ENCODE peak calls at places on chromosomes 16 and 17, in six cellular contexts. C is SK-MEL-5, J is globus pallidus, L is H54, A is astrocyte of the spinal cord, O is EH. N is an unnamed sample.

GRCh38 chr16:2471016-2471652 is at the start of gene NTN3:
- DNase-seq in A (no peak), C (no peak), O (no peak), J (no peak), L (no peak), N (no peak)

GRCh38 chr17:39240631-39241030 is 14.9 kb upstream of the STAC2 start:
- DNase-seq in L (no peak), O (no peak), A (no peak), C (no peak), J (no peak), N (no peak)

GRCh38 chr16:64408699-64409098 is 713.2 kb downstream of the CDH11 start:
- DNase-seq in O (no peak), L (no peak), C (peak), J (no peak), A (no peak), N (no peak)

GRCh38 chr16:24381470-24382118 is 125.5 kb downstream of the CACNG3 start:
- DNase-seq in A (no peak), J (no peak), O (no peak), L (no peak), C (no peak), N (no peak)

GRCh38 chr17:73278465-73279453 is 17.1 kb upstream of the CPSF4L start:
- DNase-seq in L (no peak), J (no peak), A (no peak), O (peak), C (no peak), N (no peak)

GRCh38 chr16:19513377-19514053 is 8.4 kb downstream of the GDE1 start:
- DNase-seq in A (no peak), J (peak), C (no peak), L (no peak), O (no peak), N (peak)

GRCh38 chr17:27575912-27576252 is 55.1 kb upstream of the LGALS9 start:
- DNase-seq in L (no peak), A (no peak), J (no peak), C (no peak), O (no peak), N (no peak)

GRCh38 chr17:69373069-69373468 is 41.4 kb upstream of the MAP2K6 start:
- DNase-seq in L (no peak), C (no peak), O (no peak), A (no peak), J (no peak), N (no peak)

GRCh38 chr17:2905697-2906595 is 109.7 kb downstream of the RAP1GAP2 start:
- DNase-seq in A (no peak), J (no peak), C (no peak), L (no peak), O (no peak), N (no peak)

GRCh38 chr17:51703364-51704341 is 443.3 kb downstream of the UTP18 start:
- DNase-seq in J (no peak), O (peak), L (peak), C (no peak), A (peak), N (no peak)

GRCh38 chr17:56176101-56176500 is 22.8 kb downstream of the ANKFN1 start:
- DNase-seq in A (peak), J (no peak), O (peak), C (no peak), L (no peak), N (no peak)

GRCh38 chr17:29622337-29623282 is at the start of gene CORO6:
- DNase-seq in L (no peak), J (peak), C (no peak), O (peak), A (peak), N (peak)

GRCh38 chr17:77471984-77472836 is 331.4 kb downstream of the SEC14L1 start:
- DNase-seq in L (no peak), J (peak), C (peak), A (peak), O (peak), N (peak)

GRCh38 chr16:81483970-81484595 is 39.5 kb downstream of the CMIP start:
- DNase-seq in O (no peak), C (no peak), A (no peak), L (no peak), J (no peak), N (no peak)

GRCh38 chr16:77669057-77669456 is 53.3 kb upstream of the NUDT7 start:
- DNase-seq in L (no peak), A (no peak), J (no peak), C (no peak), O (no peak), N (no peak)

GRCh38 chr16:85346404-85347212 is 234.3 kb upstream of the CIBAR2 start:
- DNase-seq in C (no peak), O (no peak), A (no peak), J (no peak), L (no peak), N (no peak)

GRCh38 chr17:20278805-20279204 is 188.5 kb downstream of the LGALS9B start:
- DNase-seq in A (no peak), C (no peak), L (no peak), J (no peak), O (peak), N (no peak)

GRCh38 chr17:33871720-33872535 is 383.2 kb upstream of the CCL2 start:
- DNase-seq in J (no peak), A (peak), C (no peak), O (peak), L (peak), N (no peak)

GRCh38 chr17:48954300-48954755 is 9.7 kb upstream of the SNF8 start:
- DNase-seq in J (no peak), C (peak), O (peak), A (peak), L (no peak), N (peak)

GRCh38 chr16:67441289-67441753 is 10.4 kb downstream of the HSD11B2 start:
- DNase-seq in J (peak), C (no peak), O (no peak), L (no peak), A (no peak), N (no peak)

GRCh38 chr16:27843800-27844199 is 219.7 kb downstream of the GSG1L start:
- DNase-seq in A (no peak), J (no peak), O (no peak), L (no peak), C (peak), N (no peak)

GRCh38 chr16:87930456-87930855 is 5.9 kb downstream of the CA5A start:
- DNase-seq in J (no peak), O (no peak), C (peak), A (no peak), L (no peak), N (peak)

GRCh38 chr16:51164167-51164566 is 13.1 kb upstream of the SALL1 start:
- DNase-seq in L (no peak), A (peak), C (no peak), J (no peak), O (peak), N (no peak)

GRCh38 chr16:24745791-24746190 is 16.3 kb downstream of the TNRC6A start:
- DNase-seq in J (no peak), A (no peak), L (no peak), C (no peak), O (no peak), N (no peak)

GRCh38 chr17:34756670-34757021 is 177.3 kb downstream of the TMEM132E start:
- DNase-seq in O (peak), C (no peak), J (no peak), L (no peak), A (no peak), N (no peak)

GRCh38 chr17:80738406-80738805 is 193.8 kb downstream of the RPTOR start:
- DNase-seq in J (no peak), O (no peak), C (no peak), L (no peak), A (no peak), N (no peak)

GRCh38 chr17:56866496-56866895 is 32.5 kb downstream of the DGKE start:
- DNase-seq in O (no peak), J (no peak), L (no peak), C (peak), A (no peak), N (peak)

GRCh38 chr16:27470567-27471431 is 68.8 kb downstream of the IL21R start:
- DNase-seq in L (peak), C (no peak), A (peak), J (no peak), O (peak), N (peak)

GRCh38 chr17:81471804-81472456 is 40.7 kb downstream of the ACTG1 start:
- DNase-seq in L (peak), C (peak), A (peak), J (peak), O (peak), N (peak)

GRCh38 chr16:85286066-85286712 is 173.9 kb upstream of the CIBAR2 start:
- DNase-seq in A (peak), L (no peak), O (peak), J (peak), C (no peak), N (peak)

GRCh38 chr16:73890524-73891500 is 405.8 kb upstream of the PSMD7 start:
- DNase-seq in C (no peak), L (no peak), O (no peak), J (no peak), A (no peak), N (peak)

GRCh38 chr17:49388290-49388640 is 26.2 kb upstream of the ZNF652 start:
- DNase-seq in O (no peak), A (no peak), L (no peak), C (no peak), J (no peak), N (no peak)

GRCh38 chr17:56831364-56832095 is 2.2 kb downstream of the C17orf67 start:
- DNase-seq in L (no peak), O (no peak), C (no peak), A (no peak), J (no peak), N (no peak)

GRCh38 chr17:38560503-38561318 is 45.0 kb downstream of the SRCIN1 start:
- DNase-seq in O (peak), J (no peak), A (peak), L (no peak), C (no peak), N (peak)

GRCh38 chr16:2827831-2828520 is 2.1 kb upstream of the ZG16B start:
- DNase-seq in C (no peak), J (no peak), A (no peak), L (no peak), O (no peak), N (no peak)

GRCh38 chr17:77555110-77555509 is 403.4 kb upstream of the TNRC6C start:
- DNase-seq in C (no peak), A (no peak), L (no peak), O (no peak), J (no peak), N (no peak)

GRCh38 chr17:62098623-62099231 is 33.6 kb upstream of the MED13 start:
- DNase-seq in C (no peak), J (no peak), A (no peak), O (no peak), L (no peak), N (no peak)

GRCh38 chr16:87361916-87362619 is 21.5 kb downstream of the FBXO31 start:
- DNase-seq in L (no peak), J (no peak), C (no peak), O (no peak), A (peak), N (peak)

N was measured in choroid plexus epithelial cell.